ENCODE peak calls at places on chromosome 21, in ten cellular contexts. H is choroid plexus epithelial cell; U is pancreas; I is progenitor cell of endocrine pancreas; R is dorsolateral prefrontal cortex; K is bronchial epithelial cell; O is CD8-positive, alpha-beta T cell; Y is heart left ventricle; F is Peyer's patch; M is fibroblast of lung. Z is an unnamed sample.

GRCh38 chr21:40227111-40227510 is 359.9 kb downstream of the PCP4 start:
- DNase-seq in O (no peak), R (no peak), Y (no peak), H (no peak), K (no peak), I (no peak), M (no peak), U (no peak), F (no peak), Z (no peak)

GRCh38 chr21:28793043-28793442 is 199.6 kb downstream of the LTN1 start:
- DNase-seq in M (peak), I (no peak), O (no peak), Y (no peak), F (no peak), H (peak), U (no peak), K (peak), R (no peak), Z (peak)

GRCh38 chr21:46527801-46528200 is 69.1 kb downstream of the DIP2A start:
- DNase-seq in O (no peak), K (no peak), I (no peak), F (no peak), H (no peak), U (no peak), M (no peak), R (no peak), Y (no peak), Z (no peak)

GRCh38 chr21:43571976-43572375 is 87.3 kb downstream of the HSF2BP start:
- DNase-seq in Y (peak), U (no peak), O (no peak), F (no peak), R (no peak), H (no peak), I (no peak), M (no peak), K (no peak), Z (no peak)

GRCh38 chr21:17441370-17441769 is 71.5 kb upstream of the CXADR start:
- DNase-seq in R (no peak), K (peak), Y (no peak), I (no peak), O (no peak), F (no peak), H (peak), M (peak), U (peak), Z (peak)

GRCh38 chr21:43365611-43366426 is 61.1 kb downstream of the SIK1 start:
- DNase-seq in M (no peak), I (no peak), O (no peak), R (no peak), H (no peak), K (no peak), U (no peak), Y (no peak), F (no peak), Z (no peak)

GRCh38 chr21:46320331-46320801 is 3.3 kb downstream of the C21orf58 start:
- DNase-seq in R (no peak), F (no peak), K (no peak), U (no peak), H (no peak), I (no peak), Y (no peak), M (no peak), O (no peak), Z (no peak)

GRCh38 chr21:34671891-34672290 is 3.1 kb downstream of the CLIC6 start:
- DNase-seq in F (no peak), O (no peak), I (no peak), K (no peak), Y (no peak), R (no peak), H (no peak), U (no peak), M (no peak), Z (no peak)

GRCh38 chr21:33434770-33435360 is 31.7 kb downstream of the IFNGR2 start:
- DNase-seq in O (no peak), Y (no peak), I (no peak), K (peak), H (peak), F (no peak), M (peak), R (no peak), U (no peak), Z (peak)

GRCh38 chr21:33396436-33396835 is 6.8 kb upstream of the IFNGR2 start:
- DNase-seq in I (no peak), K (no peak), H (no peak), Y (no peak), O (no peak), U (no peak), M (no peak), F (no peak), R (no peak), Z (no peak)

GRCh38 chr21:38814126-38815059 is 8.7 kb downstream of the ETS2 start:
- DNase-seq in H (peak), F (peak), Y (no peak), O (no peak), M (no peak), I (no peak), U (no peak), K (no peak), R (no peak), Z (no peak)

GRCh38 chr21:15311510-15311909 is 246.7 kb upstream of the NRIP1 start:
- DNase-seq in O (no peak), I (no peak), M (no peak), H (no peak), U (no peak), Y (no peak), K (no peak), F (no peak), R (no peak), Z (no peak)
- TF ChIP-seq CTCF in O (no peak), I (no peak), M (no peak), H (no peak), U (no peak), Y (no peak), K (no peak), F (no peak), R (no peak), Z (no peak)

GRCh38 chr21:32359719-32360260 is 33.0 kb downstream of the URB1 start:
- DNase-seq in I (no peak), Y (no peak), U (no peak), K (no peak), O (no peak), R (no peak), F (no peak), M (no peak), H (peak), Z (peak)
- TF ChIP-seq CTCF in I (no peak), Y (peak), U (no peak), K (peak), O (no peak), R (peak), F (no peak), M (peak), H (peak), Z (peak)

DNA sequence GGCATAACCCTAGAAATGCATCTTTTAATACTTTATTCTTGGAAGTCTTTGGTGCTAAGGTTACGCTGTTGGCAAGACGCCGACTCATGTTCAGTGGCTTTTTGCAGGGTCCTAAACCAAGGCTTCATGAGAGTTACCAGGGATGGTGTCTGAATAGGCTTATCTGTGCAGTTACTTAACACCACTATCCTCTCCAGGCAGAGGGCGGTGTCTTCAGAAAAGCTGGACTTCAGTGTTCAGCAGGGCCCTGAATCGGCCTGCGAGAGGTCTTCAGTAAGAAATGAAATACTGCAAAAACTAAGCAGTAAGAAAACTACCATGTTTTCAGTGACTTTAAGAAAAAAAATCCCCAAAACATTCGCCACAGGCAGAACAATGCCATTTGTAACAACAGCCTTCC is 58.3 kb downstream of the SIM2 start:
- DNase-seq in U (no peak), H (peak), F (no peak), Y (no peak), M (no peak), O (no peak), R (no peak), K (no peak), I (no peak), Z (no peak)
- TF ChIP-seq CTCF in U (no peak), H (peak), F (no peak), Y (no peak), M (no peak), O (no peak), R (no peak), K (no peak), I (no peak), Z (no peak)

GRCh38 chr21:36169465-36170128 is 13.0 kb downstream of the DOP1B start:
- DNase-seq in I (no peak), M (no peak), O (no peak), F (no peak), Y (peak), H (no peak), R (no peak), U (no peak), K (no peak), Z (no peak)
- TF ChIP-seq CTCF in I (peak), M (no peak), O (no peak), F (no peak), Y (no peak), H (peak), R (no peak), U (no peak), K (no peak), Z (no peak)

GRCh38 chr21:37565530-37566223 is 199.1 kb downstream of the DYRK1A start:
- DNase-seq in M (peak), Y (no peak), H (peak), K (no peak), I (no peak), O (no peak), R (no peak), U (no peak), F (no peak), Z (peak)
- TF ChIP-seq CTCF in M (no peak), Y (no peak), H (no peak), K (no peak), I (no peak), O (no peak), R (no peak), U (no peak), F (no peak), Z (no peak)

Z was measured in MCF 10A.